ENCODE peak calls at places on chromosomes 7 and 10, in seven cellular contexts. One of them, this sample, is unnamed.

GRCh38 chr7:157496426-157497275 is 159.8 kb downstream of the DNAJB6 start:
- DNase-seq in HCT116: no peak
- DNase-seq in SK-N-SH: no peak
- DNase-seq in K562: no peak
- DNase-seq in GM12878: no peak
- DNase-seq in Panc1: no peak
- DNase-seq in H1: peak; percentile 27
- DNase-seq in this sample: no peak

GRCh38 chr10:107814865-107815487 is 650.5 kb upstream of the SORCS1 start:
- DNase-seq in SK-N-SH: peak; percentile 54
- DNase-seq in K562: no peak
- DNase-seq in GM12878: peak; percentile 20
- DNase-seq in H1: peak; percentile 69
- DNase-seq in Panc1: peak; percentile 15
- DNase-seq in HCT116: no peak
- DNase-seq in this sample: peak; percentile 5

GRCh38 chr7:24926623-24927539 is 53.1 kb downstream of the OSBPL3 start:
- DNase-seq in Panc1: no peak
- DNase-seq in SK-N-SH: no peak
- DNase-seq in K562: no peak
- DNase-seq in H1: no peak
- DNase-seq in HCT116: no peak
- DNase-seq in GM12878: no peak
- DNase-seq in this sample: no peak

GRCh38 chr10:94093286-94093905 is 99.7 kb downstream of the PLCE1 start:
- DNase-seq in HCT116: no peak
- DNase-seq in H1: no peak
- DNase-seq in K562: no peak
- DNase-seq in SK-N-SH: no peak
- DNase-seq in Panc1: no peak
- DNase-seq in GM12878: no peak
- DNase-seq in this sample: no peak

GRCh38 chr10:103818110-103818509 is 37.3 kb downstream of the SH3PXD2A start:
- DNase-seq in SK-N-SH: no peak
- DNase-seq in GM12878: no peak
- DNase-seq in HCT116: no peak
- DNase-seq in Panc1: no peak
- DNase-seq in H1: no peak
- DNase-seq in K562: no peak
- DNase-seq in this sample: no peak

GRCh38 chr10:74373059-74373458 is 222.0 kb downstream of the ADK start:
- DNase-seq in HCT116: no peak
- DNase-seq in GM12878: no peak
- DNase-seq in SK-N-SH: no peak
- DNase-seq in Panc1: no peak
- DNase-seq in K562: no peak
- DNase-seq in H1: no peak
- DNase-seq in this sample: no peak

GRCh38 chr7:2063562-2064360 is 169.0 kb downstream of the MAD1L1 start:
- DNase-seq in GM12878: no peak
- DNase-seq in H1: no peak
- DNase-seq in HCT116: no peak
- DNase-seq in SK-N-SH: peak; percentile 75
- DNase-seq in Panc1: no peak
- DNase-seq in K562: no peak
- DNase-seq in this sample: no peak

GRCh38 chr10:649798-650690 is 39.4 kb downstream of the DIP2C start:
- DNase-seq in SK-N-SH: no peak
- DNase-seq in HCT116: no peak
- DNase-seq in Panc1: no peak
- DNase-seq in K562: no peak
- DNase-seq in GM12878: no peak
- DNase-seq in H1: no peak
- DNase-seq in this sample: peak; percentile 93

GRCh38 chr10:88499569-88500470 is 83.3 kb downstream of the RNLS start:
- DNase-seq in HCT116: no peak
- DNase-seq in H1: no peak
- DNase-seq in GM12878: no peak
- DNase-seq in Panc1: no peak
- DNase-seq in SK-N-SH: no peak
- DNase-seq in K562: no peak
- DNase-seq in this sample: no peak

GRCh38 chr7:95865716-95866371 is 93.5 kb downstream of the DYNC1I1 start:
- DNase-seq in HCT116: peak; percentile 7
- DNase-seq in GM12878: no peak
- DNase-seq in H1: no peak
- DNase-seq in SK-N-SH: no peak
- DNase-seq in K562: no peak
- DNase-seq in Panc1: peak; percentile 22
- DNase-seq in this sample: peak; percentile 25

GRCh38 chr10:62284221-62284620 is 15.6 kb upstream of the RTKN2 start:
- DNase-seq in SK-N-SH: no peak
- DNase-seq in H1: no peak
- DNase-seq in HCT116: no peak
- DNase-seq in K562: no peak
- DNase-seq in GM12878: no peak
- DNase-seq in Panc1: no peak
- DNase-seq in this sample: no peak

GRCh38 chr7:15305002-15305600 is 256.7 kb downstream of the AGMO start:
- DNase-seq in GM12878: no peak
- DNase-seq in Panc1: peak; percentile 12
- DNase-seq in HCT116: peak; percentile 33
- DNase-seq in H1: no peak
- DNase-seq in K562: peak; percentile 19
- DNase-seq in SK-N-SH: peak; percentile 36
- DNase-seq in this sample: peak; percentile 33

GRCh38 chr10:33524966-33525365 is 190.5 kb upstream of the NRP1 start:
- DNase-seq in HCT116: no peak
- DNase-seq in GM12878: no peak
- DNase-seq in K562: no peak
- DNase-seq in SK-N-SH: no peak
- DNase-seq in H1: no peak
- DNase-seq in Panc1: no peak
- DNase-seq in this sample: no peak

GRCh38 chr10:78763651-78764395 is 304.9 kb upstream of the ZMIZ1 start:
- DNase-seq in H1: no peak
- DNase-seq in K562: no peak
- DNase-seq in Panc1: no peak
- DNase-seq in GM12878: no peak
- DNase-seq in SK-N-SH: no peak
- DNase-seq in HCT116: no peak
- DNase-seq in this sample: no peak

GRCh38 chr10:119190353-119190752 is 11.7 kb upstream of the PRDX3 start:
- DNase-seq in K562: no peak
- DNase-seq in SK-N-SH: no peak
- DNase-seq in Panc1: peak; percentile 67
- DNase-seq in GM12878: no peak
- DNase-seq in H1: no peak
- DNase-seq in HCT116: peak; percentile 69
- DNase-seq in this sample: no peak

GRCh38 chr7:5634107-5634950 is 147.1 kb downstream of the RNF216 start:
- DNase-seq in SK-N-SH: peak; percentile 93
- DNase-seq in K562: no peak
- DNase-seq in Panc1: no peak
- DNase-seq in HCT116: no peak
- DNase-seq in H1: peak; percentile 72
- DNase-seq in GM12878: no peak
- DNase-seq in this sample: no peak

GRCh38 chr10:4151466-4151865 is 366.5 kb upstream of the KLF6 start:
- DNase-seq in H1: peak; percentile 68
- DNase-seq in HCT116: no peak
- DNase-seq in GM12878: no peak
- DNase-seq in Panc1: no peak
- DNase-seq in SK-N-SH: no peak
- DNase-seq in K562: no peak
- DNase-seq in this sample: no peak

GRCh38 chr7:100662377-100662776 is 6.1 kb upstream of the ACTL6B start:
- DNase-seq in HCT116: no peak
- DNase-seq in SK-N-SH: no peak
- DNase-seq in H1: no peak
- DNase-seq in Panc1: no peak
- DNase-seq in GM12878: no peak
- DNase-seq in K562: no peak
- DNase-seq in this sample: no peak
- TF ChIP-seq SIN3A in HCT116: no peak
- TF ChIP-seq SIN3A in SK-N-SH: no peak
- TF ChIP-seq SIN3A in H1: no peak
- TF ChIP-seq SIN3A in Panc1: no peak
- TF ChIP-seq SIN3A in GM12878: no peak
- TF ChIP-seq SIN3A in K562: no peak
- TF ChIP-seq SIN3A in this sample: no peak

GRCh38 chr10:124197301-124198148 is 104.1 kb upstream of the CHST15 start:
- DNase-seq in K562: no peak
- DNase-seq in H1: no peak
- DNase-seq in HCT116: no peak
- DNase-seq in SK-N-SH: no peak
- DNase-seq in GM12878: no peak
- DNase-seq in Panc1: no peak
- DNase-seq in this sample: no peak
- H3K27ac ChIP-seq in K562: no peak overlapping the region
- H3K27ac ChIP-seq in H1: no peak overlapping the region
- H3K27ac ChIP-seq in HCT116: no peak overlapping the region
- H3K27ac ChIP-seq in SK-N-SH: no peak overlapping the region
- H3K27ac ChIP-seq in GM12878: no peak overlapping the region
- H3K27ac ChIP-seq in Panc1: no peak overlapping the region
- H3K27ac ChIP-seq in this sample: no peak overlapping the region

GRCh38 chr7:116592041-116592355 is 67.2 kb downstream of the CAV1 start:
- DNase-seq in SK-N-SH: no peak
- DNase-seq in HCT116: no peak
- DNase-seq in K562: no peak
- DNase-seq in Panc1: no peak
- DNase-seq in H1: no peak
- DNase-seq in GM12878: no peak
- DNase-seq in this sample: no peak
- TF ChIP-seq SIN3A in SK-N-SH: no peak
- TF ChIP-seq SIN3A in HCT116: no peak
- TF ChIP-seq SIN3A in K562: no peak
- TF ChIP-seq SIN3A in Panc1: no peak
- TF ChIP-seq SIN3A in H1: no peak
- TF ChIP-seq SIN3A in GM12878: no peak
- TF ChIP-seq SIN3A in this sample: no peak

GRCh38 chr10:73358331-73359279 is at the start of gene CFAP70:
- DNase-seq in GM12878: peak; percentile 96
- DNase-seq in SK-N-SH: peak; percentile 94
- DNase-seq in Panc1: peak; percentile 93
- DNase-seq in HCT116: no peak
- DNase-seq in K562: no peak
- DNase-seq in H1: peak; percentile 91
- DNase-seq in this sample: peak; percentile 95
- H3K27ac ChIP-seq in GM12878: no peak within 1 kb of the TSS
- H3K27ac ChIP-seq in SK-N-SH: peak within 1 kb of the TSS; percentile 58
- H3K27ac ChIP-seq in Panc1: peak within 1 kb of the TSS; percentile 76
- H3K27ac ChIP-seq in HCT116: no peak within 1 kb of the TSS
- H3K27ac ChIP-seq in K562: no peak within 1 kb of the TSS
- H3K27ac ChIP-seq in H1: peak within 1 kb of the TSS; percentile 28
- H3K27ac ChIP-seq in this sample: peak within 1 kb of the TSS; percentile 77

GRCh38 chr7:114925443-114925842 is 3.5 kb downstream of the MDFIC start:
- DNase-seq in HCT116: no peak
- DNase-seq in SK-N-SH: no peak
- DNase-seq in H1: no peak
- DNase-seq in Panc1: no peak
- DNase-seq in GM12878: no peak
- DNase-seq in K562: no peak
- DNase-seq in this sample: no peak
- TF ChIP-seq SIN3A in HCT116: no peak
- TF ChIP-seq SIN3A in SK-N-SH: no peak
- TF ChIP-seq SIN3A in H1: no peak
- TF ChIP-seq SIN3A in Panc1: no peak
- TF ChIP-seq SIN3A in GM12878: no peak
- TF ChIP-seq SIN3A in K562: no peak
- TF ChIP-seq SIN3A in this sample: no peak

DNA sequence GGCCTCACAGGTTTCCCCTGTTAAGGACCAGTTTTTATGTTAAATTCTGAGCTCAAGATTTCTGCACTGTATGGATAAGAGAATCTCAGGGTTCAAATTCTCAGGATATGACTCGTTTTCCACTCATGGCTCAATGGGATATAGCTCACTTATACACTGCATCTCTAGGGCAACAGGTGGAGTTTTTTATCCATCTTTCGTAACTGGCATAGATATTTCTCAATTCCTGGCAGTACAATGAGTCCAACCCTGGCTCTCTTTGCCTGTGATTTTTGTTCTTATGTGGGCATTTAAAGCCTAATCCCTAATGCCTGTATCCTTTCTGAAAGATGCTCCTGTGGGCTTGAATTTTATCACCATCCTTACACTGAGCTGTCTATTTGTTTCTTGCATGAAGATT is 7.6 kb downstream of the CCDC172 start:
- DNase-seq in K562: no peak
- DNase-seq in Panc1: no peak
- DNase-seq in H1: no peak
- DNase-seq in GM12878: no peak
- DNase-seq in SK-N-SH: no peak
- DNase-seq in HCT116: no peak
- DNase-seq in this sample: no peak
- H3K27ac ChIP-seq in K562: no peak overlapping the region
- H3K27ac ChIP-seq in Panc1: no peak overlapping the region
- H3K27ac ChIP-seq in H1: no peak overlapping the region
- H3K27ac ChIP-seq in GM12878: no peak overlapping the region
- H3K27ac ChIP-seq in SK-N-SH: no peak overlapping the region
- H3K27ac ChIP-seq in HCT116: no peak overlapping the region
- H3K27ac ChIP-seq in this sample: no peak overlapping the region

This sample was measured in HepG2.